ENCODE peak calls at places on chromosome 3, in five cellular contexts. One of them, this sample, is unnamed.

GRCh38 chr3:57972421-57973111 is 35.7 kb upstream of the FLNB start:
- DNase-seq in CD8-positive, alpha-beta T cell: no peak
- DNase-seq in neuronal stem cell: no peak
- DNase-seq in fibroblast of the aortic adventitia: no peak
- DNase-seq in esophagus muscularis mucosa: no peak
- DNase-seq in this sample: no peak

GRCh38 chr3:153768559-153769469 is 352.4 kb upstream of the ARHGEF26 start:
- DNase-seq in CD8-positive, alpha-beta T cell: peak; percentile 53
- DNase-seq in neuronal stem cell: peak; percentile 24
- DNase-seq in fibroblast of the aortic adventitia: peak; percentile 74
- DNase-seq in esophagus muscularis mucosa: no peak
- DNase-seq in this sample: peak; percentile 69

GRCh38 chr3:66490214-66490613 is 10.6 kb downstream of the LRIG1 start:
- DNase-seq in CD8-positive, alpha-beta T cell: no peak
- DNase-seq in neuronal stem cell: no peak
- DNase-seq in fibroblast of the aortic adventitia: peak; percentile 55
- DNase-seq in esophagus muscularis mucosa: no peak
- DNase-seq in this sample: no peak

GRCh38 chr3:117719316-117719926 is 1009.8 kb downstream of the TUSC7 start:
- DNase-seq in CD8-positive, alpha-beta T cell: no peak
- DNase-seq in neuronal stem cell: no peak
- DNase-seq in fibroblast of the aortic adventitia: peak; percentile 63
- DNase-seq in esophagus muscularis mucosa: no peak
- DNase-seq in this sample: no peak

GRCh38 chr3:114418724-114419543 is 125.1 kb downstream of the TIGIT start:
- DNase-seq in CD8-positive, alpha-beta T cell: no peak
- DNase-seq in neuronal stem cell: peak; percentile 39
- DNase-seq in fibroblast of the aortic adventitia: peak; percentile 95
- DNase-seq in esophagus muscularis mucosa: no peak
- DNase-seq in this sample: no peak

GRCh38 chr3:127547761-127548605 is 42.5 kb downstream of the TPRA1 start:
- DNase-seq in CD8-positive, alpha-beta T cell: peak; percentile 78
- DNase-seq in neuronal stem cell: peak; percentile 69
- DNase-seq in fibroblast of the aortic adventitia: peak; percentile 58
- DNase-seq in esophagus muscularis mucosa: no peak
- DNase-seq in this sample: peak; percentile 83

GRCh38 chr3:17973559-17973906 is 231.1 kb upstream of the TBC1D5 start:
- DNase-seq in CD8-positive, alpha-beta T cell: no peak
- DNase-seq in neuronal stem cell: no peak
- DNase-seq in fibroblast of the aortic adventitia: no peak
- DNase-seq in esophagus muscularis mucosa: no peak
- DNase-seq in this sample: no peak

GRCh38 chr3:48356419-48356818 is 15.6 kb upstream of the FBXW12 start:
- DNase-seq in CD8-positive, alpha-beta T cell: no peak
- DNase-seq in neuronal stem cell: no peak
- DNase-seq in fibroblast of the aortic adventitia: no peak
- DNase-seq in esophagus muscularis mucosa: no peak
- DNase-seq in this sample: no peak

GRCh38 chr3:58899159-58899952 is 150.5 kb downstream of the CFAP20DC start:
- DNase-seq in CD8-positive, alpha-beta T cell: peak; percentile 25
- DNase-seq in neuronal stem cell: no peak
- DNase-seq in fibroblast of the aortic adventitia: peak; percentile 48
- DNase-seq in esophagus muscularis mucosa: no peak
- DNase-seq in this sample: no peak

GRCh38 chr3:66629431-66630368 is 128.9 kb upstream of the LRIG1 start:
- DNase-seq in CD8-positive, alpha-beta T cell: no peak
- DNase-seq in neuronal stem cell: no peak
- DNase-seq in fibroblast of the aortic adventitia: no peak
- DNase-seq in esophagus muscularis mucosa: no peak
- DNase-seq in this sample: peak; percentile 50

GRCh38 chr3:197558000-197558399 is 2.2 kb upstream of the BDH1 start:
- DNase-seq in CD8-positive, alpha-beta T cell: no peak
- DNase-seq in neuronal stem cell: no peak
- DNase-seq in fibroblast of the aortic adventitia: no peak
- DNase-seq in esophagus muscularis mucosa: no peak
- DNase-seq in this sample: no peak

GRCh38 chr3:196968233-196969000 is at the start of gene PIGZ:
- DNase-seq in CD8-positive, alpha-beta T cell: no peak
- DNase-seq in neuronal stem cell: no peak
- DNase-seq in fibroblast of the aortic adventitia: peak; percentile 22
- DNase-seq in esophagus muscularis mucosa: no peak
- DNase-seq in this sample: no peak

GRCh38 chr3:171813897-171814460 is 3.7 kb upstream of the PLD1 start:
- DNase-seq in CD8-positive, alpha-beta T cell: peak; percentile 20
- DNase-seq in neuronal stem cell: no peak
- DNase-seq in fibroblast of the aortic adventitia: peak; percentile 46
- DNase-seq in esophagus muscularis mucosa: no peak
- DNase-seq in this sample: no peak

GRCh38 chr3:15923640-15924405 is 126.0 kb upstream of the ANKRD28 start:
- DNase-seq in CD8-positive, alpha-beta T cell: no peak
- DNase-seq in neuronal stem cell: no peak
- DNase-seq in fibroblast of the aortic adventitia: no peak
- DNase-seq in esophagus muscularis mucosa: peak; percentile 24
- DNase-seq in this sample: no peak

GRCh38 chr3:64832098-64832497 is 144.3 kb upstream of the ADAMTS9 start:
- DNase-seq in CD8-positive, alpha-beta T cell: no peak
- DNase-seq in neuronal stem cell: no peak
- DNase-seq in fibroblast of the aortic adventitia: no peak
- DNase-seq in esophagus muscularis mucosa: no peak
- DNase-seq in this sample: no peak

GRCh38 chr3:183697610-183698317 is at the start of gene YEATS2:
- DNase-seq in CD8-positive, alpha-beta T cell: peak; percentile 62
- DNase-seq in neuronal stem cell: peak; percentile 79
- DNase-seq in fibroblast of the aortic adventitia: peak; percentile 39
- DNase-seq in esophagus muscularis mucosa: no peak
- DNase-seq in this sample: peak; percentile 75

GRCh38 chr3:43629254-43629653 is 7.4 kb upstream of the ANO10 start:
- DNase-seq in CD8-positive, alpha-beta T cell: no peak
- DNase-seq in neuronal stem cell: no peak
- DNase-seq in fibroblast of the aortic adventitia: no peak
- DNase-seq in esophagus muscularis mucosa: no peak
- DNase-seq in this sample: no peak

GRCh38 chr3:71587958-71588357 is 4.4 kb upstream of the FOXP1 start:
- DNase-seq in CD8-positive, alpha-beta T cell: no peak
- DNase-seq in neuronal stem cell: no peak
- DNase-seq in fibroblast of the aortic adventitia: no peak
- DNase-seq in esophagus muscularis mucosa: no peak
- DNase-seq in this sample: no peak

GRCh38 chr3:109607897-109608296 is 270.6 kb upstream of the DPPA4 start:
- DNase-seq in CD8-positive, alpha-beta T cell: no peak
- DNase-seq in neuronal stem cell: no peak
- DNase-seq in fibroblast of the aortic adventitia: no peak
- DNase-seq in esophagus muscularis mucosa: no peak
- DNase-seq in this sample: no peak

GRCh38 chr3:159560214-159561004 is 428.2 kb upstream of the IL12A start:
- DNase-seq in CD8-positive, alpha-beta T cell: no peak
- DNase-seq in neuronal stem cell: peak; percentile 38
- DNase-seq in fibroblast of the aortic adventitia: no peak
- DNase-seq in esophagus muscularis mucosa: no peak
- DNase-seq in this sample: no peak

GRCh38 chr3:53046171-53047170 is 598 bp upstream of the SFMBT1 start:
- DNase-seq in CD8-positive, alpha-beta T cell: peak; percentile 75
- DNase-seq in neuronal stem cell: peak; percentile 52
- DNase-seq in fibroblast of the aortic adventitia: no peak
- DNase-seq in esophagus muscularis mucosa: peak; percentile 94
- DNase-seq in this sample: peak; percentile 67

GRCh38 chr3:24242012-24242698 is 252.5 kb downstream of the THRB start:
- DNase-seq in CD8-positive, alpha-beta T cell: no peak
- DNase-seq in neuronal stem cell: no peak
- DNase-seq in fibroblast of the aortic adventitia: peak; percentile 98
- DNase-seq in esophagus muscularis mucosa: no peak
- DNase-seq in this sample: no peak

GRCh38 chr3:183555541-183556081 is at the start of gene KLHL6:
- DNase-seq in CD8-positive, alpha-beta T cell: peak; percentile 76
- DNase-seq in neuronal stem cell: no peak
- DNase-seq in fibroblast of the aortic adventitia: no peak
- DNase-seq in esophagus muscularis mucosa: no peak
- DNase-seq in this sample: peak; percentile 25

GRCh38 chr3:53806182-53807116 is 39.8 kb downstream of the CHDH start:
- DNase-seq in CD8-positive, alpha-beta T cell: no peak
- DNase-seq in neuronal stem cell: no peak
- DNase-seq in fibroblast of the aortic adventitia: peak; percentile 90
- DNase-seq in esophagus muscularis mucosa: no peak
- DNase-seq in this sample: peak; percentile 12

GRCh38 chr3:101036213-101036618 is 43.0 kb upstream of the ABI3BP start:
- DNase-seq in CD8-positive, alpha-beta T cell: no peak
- DNase-seq in neuronal stem cell: peak; percentile 4
- DNase-seq in fibroblast of the aortic adventitia: peak; percentile 98
- DNase-seq in esophagus muscularis mucosa: no peak
- DNase-seq in this sample: no peak

GRCh38 chr3:156483961-156484787 is 70.7 kb downstream of the SSR3 start:
- DNase-seq in CD8-positive, alpha-beta T cell: peak; percentile 54
- DNase-seq in neuronal stem cell: no peak
- DNase-seq in fibroblast of the aortic adventitia: peak; percentile 79
- DNase-seq in esophagus muscularis mucosa: no peak
- DNase-seq in this sample: no peak

GRCh38 chr3:468172-468571 is 271.6 kb downstream of the CHL1 start:
- DNase-seq in CD8-positive, alpha-beta T cell: no peak
- DNase-seq in neuronal stem cell: no peak
- DNase-seq in fibroblast of the aortic adventitia: no peak
- DNase-seq in esophagus muscularis mucosa: no peak
- DNase-seq in this sample: no peak
- H3K4me3 ChIP-seq in CD8-positive, alpha-beta T cell: no peak overlapping the region
- H3K4me3 ChIP-seq in neuronal stem cell: no peak overlapping the region
- H3K4me3 ChIP-seq in fibroblast of the aortic adventitia: no peak overlapping the region
- H3K4me3 ChIP-seq in esophagus muscularis mucosa: no peak overlapping the region
- H3K4me3 ChIP-seq in this sample: no peak overlapping the region

GRCh38 chr3:134476306-134476705 is 9.5 kb downstream of the ANAPC13 start:
- DNase-seq in CD8-positive, alpha-beta T cell: no peak
- DNase-seq in neuronal stem cell: no peak
- DNase-seq in fibroblast of the aortic adventitia: no peak
- DNase-seq in esophagus muscularis mucosa: no peak
- DNase-seq in this sample: no peak

GRCh38 chr3:134477938-134478337 is 7.8 kb downstream of the ANAPC13 start:
- DNase-seq in CD8-positive, alpha-beta T cell: no peak
- DNase-seq in neuronal stem cell: no peak
- DNase-seq in fibroblast of the aortic adventitia: no peak
- DNase-seq in esophagus muscularis mucosa: no peak
- DNase-seq in this sample: no peak

GRCh38 chr3:134473868-134474546 is 11.8 kb downstream of the ANAPC13 start:
- DNase-seq in CD8-positive, alpha-beta T cell: peak; percentile 83
- DNase-seq in neuronal stem cell: peak; percentile 90
- DNase-seq in fibroblast of the aortic adventitia: peak; percentile 89
- DNase-seq in esophagus muscularis mucosa: peak; percentile 95
- DNase-seq in this sample: peak; percentile 91

GRCh38 chr3:134474956-134475355 is 10.8 kb downstream of the ANAPC13 start:
- DNase-seq in CD8-positive, alpha-beta T cell: no peak
- DNase-seq in neuronal stem cell: no peak
- DNase-seq in fibroblast of the aortic adventitia: no peak
- DNase-seq in esophagus muscularis mucosa: no peak
- DNase-seq in this sample: no peak

DNA sequence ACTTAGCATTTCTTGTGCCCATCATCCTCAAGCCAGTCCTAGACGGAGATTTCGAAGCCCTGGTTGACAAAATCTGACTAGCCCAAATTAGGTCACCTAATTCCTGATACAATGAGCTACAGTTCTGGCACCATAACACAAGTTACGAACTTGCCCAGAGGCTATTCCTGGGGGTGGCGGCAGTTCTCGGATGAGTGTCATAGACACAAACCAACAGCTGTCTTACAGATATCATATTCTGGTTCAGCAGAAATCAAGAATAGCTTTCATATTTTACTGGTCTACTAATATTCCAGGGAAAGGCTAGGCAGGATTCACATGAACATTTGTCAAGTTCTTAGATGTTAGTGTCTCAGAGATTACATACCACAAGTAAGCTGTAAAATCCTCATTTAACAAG is 8.8 kb downstream of the ANAPC13 start:
- DNase-seq in CD8-positive, alpha-beta T cell: no peak
- DNase-seq in neuronal stem cell: no peak
- DNase-seq in fibroblast of the aortic adventitia: no peak
- DNase-seq in esophagus muscularis mucosa: no peak
- DNase-seq in this sample: no peak
- H3K4me3 ChIP-seq in CD8-positive, alpha-beta T cell: no peak overlapping the region
- H3K4me3 ChIP-seq in neuronal stem cell: no peak overlapping the region
- H3K4me3 ChIP-seq in fibroblast of the aortic adventitia: no peak overlapping the region
- H3K4me3 ChIP-seq in esophagus muscularis mucosa: no peak overlapping the region
- H3K4me3 ChIP-seq in this sample: no peak overlapping the region

GRCh38 chr3:125211523-125212095 is 939 bp downstream of the SLC12A8 start:
- DNase-seq in CD8-positive, alpha-beta T cell: no peak
- DNase-seq in neuronal stem cell: no peak
- DNase-seq in fibroblast of the aortic adventitia: no peak
- DNase-seq in esophagus muscularis mucosa: no peak
- DNase-seq in this sample: no peak
- H3K4me3 ChIP-seq in CD8-positive, alpha-beta T cell: peak overlapping the region; percentile 38
- H3K4me3 ChIP-seq in neuronal stem cell: peak overlapping the region; percentile 41
- H3K4me3 ChIP-seq in fibroblast of the aortic adventitia: no peak overlapping the region
- H3K4me3 ChIP-seq in esophagus muscularis mucosa: peak overlapping the region; percentile 56
- H3K4me3 ChIP-seq in this sample: no peak overlapping the region

DNA sequence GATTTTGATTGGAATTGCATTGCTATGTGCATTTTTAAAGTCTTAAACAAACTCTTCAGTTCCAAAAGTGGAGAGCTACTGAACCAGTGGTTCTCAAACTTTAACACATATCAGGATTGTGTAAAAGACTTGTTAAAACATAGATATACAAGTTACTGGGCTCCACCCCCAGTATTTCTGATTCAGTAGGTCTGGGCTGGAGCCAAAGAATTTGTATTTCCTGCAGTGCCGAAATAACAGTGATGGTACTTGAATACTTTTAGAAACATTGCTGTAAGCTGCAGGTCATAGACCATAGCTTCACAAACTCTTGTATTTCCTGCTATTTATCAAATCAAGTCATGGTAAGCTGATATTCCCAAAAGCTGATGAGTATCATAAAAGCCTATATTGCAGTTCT is 550.8 kb upstream of the AGTR1 start:
- DNase-seq in CD8-positive, alpha-beta T cell: no peak
- DNase-seq in neuronal stem cell: no peak
- DNase-seq in fibroblast of the aortic adventitia: peak; percentile 83
- DNase-seq in esophagus muscularis mucosa: no peak
- DNase-seq in this sample: no peak
- H3K4me3 ChIP-seq in CD8-positive, alpha-beta T cell: no peak overlapping the region
- H3K4me3 ChIP-seq in neuronal stem cell: no peak overlapping the region
- H3K4me3 ChIP-seq in fibroblast of the aortic adventitia: no peak overlapping the region
- H3K4me3 ChIP-seq in esophagus muscularis mucosa: no peak overlapping the region
- H3K4me3 ChIP-seq in this sample: no peak overlapping the region

GRCh38 chr3:165884518-165884917 is 47.3 kb upstream of the BCHE start:
- DNase-seq in CD8-positive, alpha-beta T cell: no peak
- DNase-seq in neuronal stem cell: no peak
- DNase-seq in fibroblast of the aortic adventitia: no peak
- DNase-seq in esophagus muscularis mucosa: no peak
- DNase-seq in this sample: no peak

GRCh38 chr3:165885558-165886270 is 48.5 kb upstream of the BCHE start:
- DNase-seq in CD8-positive, alpha-beta T cell: no peak
- DNase-seq in neuronal stem cell: no peak
- DNase-seq in fibroblast of the aortic adventitia: no peak
- DNase-seq in esophagus muscularis mucosa: no peak
- DNase-seq in this sample: no peak

GRCh38 chr3:165883126-165883525 is 45.9 kb upstream of the BCHE start:
- DNase-seq in CD8-positive, alpha-beta T cell: no peak
- DNase-seq in neuronal stem cell: no peak
- DNase-seq in fibroblast of the aortic adventitia: no peak
- DNase-seq in esophagus muscularis mucosa: no peak
- DNase-seq in this sample: no peak

GRCh38 chr3:165883866-165884478 is 46.7 kb upstream of the BCHE start:
- DNase-seq in CD8-positive, alpha-beta T cell: no peak
- DNase-seq in neuronal stem cell: no peak
- DNase-seq in fibroblast of the aortic adventitia: no peak
- DNase-seq in esophagus muscularis mucosa: no peak
- DNase-seq in this sample: no peak
- H3K4me3 ChIP-seq in CD8-positive, alpha-beta T cell: no peak overlapping the region
- H3K4me3 ChIP-seq in neuronal stem cell: no peak overlapping the region
- H3K4me3 ChIP-seq in fibroblast of the aortic adventitia: no peak overlapping the region
- H3K4me3 ChIP-seq in esophagus muscularis mucosa: peak overlapping the region; percentile 21
- H3K4me3 ChIP-seq in this sample: no peak overlapping the region

This sample was measured in testis.